ENCODE peak calls at places on chromosomes 11 and 22, in five cellular contexts. Y is HCT116, F is H1, P is HepG2, O is K562. E is an unnamed sample.

GRCh38 chr11:59708537-59708936 is 5.1 kb downstream of the OR10V1 start:
- DNase-seq in Y (no peak), F (no peak), P (no peak), O (no peak), E (no peak)

GRCh38 chr22:44337658-44338004 is 24.9 kb upstream of the SHISAL1 start:
- DNase-seq in Y (no peak), F (no peak), P (no peak), O (peak), E (no peak)

GRCh38 chr11:36729765-36730164 is 131.7 kb upstream of the RAG2 start:
- DNase-seq in Y (no peak), F (no peak), P (no peak), O (no peak), E (no peak)

GRCh38 chr11:73578786-73579185 is 19.1 kb downstream of the FAM168A start:
- DNase-seq in Y (no peak), F (no peak), P (peak), O (no peak), E (peak)

GRCh38 chr22:24566899-24567511 is 11.2 kb downstream of the SNRPD3 start:
- DNase-seq in Y (no peak), F (no peak), P (no peak), O (no peak), E (no peak)

GRCh38 chr22:37623075-37624016 is 14.7 kb downstream of the GGA1 start:
- DNase-seq in Y (no peak), F (peak), P (peak), O (peak), E (no peak)

GRCh38 chr22:17446704-17447103 is 77.4 kb downstream of the CECR2 start:
- DNase-seq in Y (no peak), F (no peak), P (no peak), O (no peak), E (no peak)

GRCh38 chr11:73655686-73656085 is 9.3 kb downstream of the PLEKHB1 start:
- DNase-seq in Y (no peak), F (no peak), P (no peak), O (no peak), E (no peak)

GRCh38 chr11:1226981-1227550 is 4.2 kb downstream of the MUC5B start:
- DNase-seq in Y (no peak), F (peak), P (no peak), O (peak), E (no peak)

GRCh38 chr11:117747892-117748291 is 49.1 kb downstream of the DSCAML1 start:
- DNase-seq in Y (no peak), F (no peak), P (no peak), O (no peak), E (no peak)

GRCh38 chr22:49733631-49734030 is 94.0 kb downstream of the BRD1 start:
- DNase-seq in Y (no peak), F (no peak), P (no peak), O (no peak), E (no peak)

GRCh38 chr11:121067453-121067852 is 33.6 kb upstream of the TECTA start:
- DNase-seq in Y (no peak), F (no peak), P (peak), O (no peak), E (no peak)

GRCh38 chr11:103604310-103604709 is 432.1 kb upstream of the DDI1 start:
- DNase-seq in Y (no peak), F (no peak), P (no peak), O (no peak), E (no peak)

GRCh38 chr11:205221-206001 is 1.8 kb downstream of the BET1L start:
- DNase-seq in Y (no peak), F (peak), P (no peak), O (no peak), E (no peak)

GRCh38 chr11:81267246-81267645 is 1466.4 kb downstream of the FAM181B start:
- DNase-seq in Y (no peak), F (no peak), P (no peak), O (no peak), E (no peak)

GRCh38 chr11:114237321-114238280 is 58.6 kb upstream of the NNMT start:
- DNase-seq in Y (no peak), F (no peak), P (no peak), O (no peak), E (no peak)

GRCh38 chr11:44575288-44575672 is 9.8 kb downstream of the CD82 start:
- DNase-seq in Y (no peak), F (no peak), P (no peak), O (no peak), E (no peak)

GRCh38 chr11:130551388-130551787 is 102.9 kb downstream of the ADAMTS15 start:
- DNase-seq in Y (no peak), F (no peak), P (no peak), O (no peak), E (no peak)

GRCh38 chr11:46247664-46248063 is 29.8 kb upstream of the CREB3L1 start:
- DNase-seq in Y (peak), F (peak), P (peak), O (no peak), E (no peak)

GRCh38 chr11:108584973-108585372 is 8.6 kb downstream of the EXPH5 start:
- DNase-seq in Y (no peak), F (no peak), P (no peak), O (no peak), E (no peak)

GRCh38 chr22:42396621-42397331 is 35.4 kb downstream of the NFAM1 start:
- DNase-seq in Y (peak), F (no peak), P (no peak), O (no peak), E (no peak)

GRCh38 chr11:3796346-3796745 is 1.0 kb downstream of the NUP98 start:
- DNase-seq in Y (no peak), F (no peak), P (no peak), O (no peak), E (no peak)

GRCh38 chr11:116840224-116840745 is 2.9 kb upstream of the APOA1 start:
- DNase-seq in Y (no peak), F (no peak), P (peak), O (peak), E (no peak)

GRCh38 chr22:35314161-35314942 is 14.7 kb downstream of the TOM1 start:
- DNase-seq in Y (no peak), F (no peak), P (no peak), O (no peak), E (no peak)

GRCh38 chr11:120413480-120413879 is 77.3 kb downstream of the ARHGEF12 start:
- DNase-seq in Y (no peak), F (no peak), P (no peak), O (no peak), E (no peak)

GRCh38 chr11:72263363-72263762 is 19.4 kb upstream of the PHOX2A start:
- DNase-seq in Y (no peak), F (no peak), P (no peak), O (peak), E (no peak)

GRCh38 chr11:19697721-19698121 is 14.9 kb upstream of the NAV2 start:
- DNase-seq in Y (no peak), F (no peak), P (no peak), O (no peak), E (no peak)

GRCh38 chr11:128868851-128869671 is 2.0 kb upstream of the KCNJ1 start:
- DNase-seq in Y (no peak), F (no peak), P (no peak), O (no peak), E (no peak)
- TF ChIP-seq SRF in Y (no peak), F (no peak), P (no peak), O (no peak), E (no peak)

GRCh38 chr11:2471048-2471803 is 26.4 kb downstream of the KCNQ1 start:
- DNase-seq in Y (no peak), F (no peak), P (no peak), O (no peak), E (no peak)
- TF ChIP-seq SRF in Y (no peak), F (no peak), P (no peak), O (no peak), E (no peak)

DNA sequence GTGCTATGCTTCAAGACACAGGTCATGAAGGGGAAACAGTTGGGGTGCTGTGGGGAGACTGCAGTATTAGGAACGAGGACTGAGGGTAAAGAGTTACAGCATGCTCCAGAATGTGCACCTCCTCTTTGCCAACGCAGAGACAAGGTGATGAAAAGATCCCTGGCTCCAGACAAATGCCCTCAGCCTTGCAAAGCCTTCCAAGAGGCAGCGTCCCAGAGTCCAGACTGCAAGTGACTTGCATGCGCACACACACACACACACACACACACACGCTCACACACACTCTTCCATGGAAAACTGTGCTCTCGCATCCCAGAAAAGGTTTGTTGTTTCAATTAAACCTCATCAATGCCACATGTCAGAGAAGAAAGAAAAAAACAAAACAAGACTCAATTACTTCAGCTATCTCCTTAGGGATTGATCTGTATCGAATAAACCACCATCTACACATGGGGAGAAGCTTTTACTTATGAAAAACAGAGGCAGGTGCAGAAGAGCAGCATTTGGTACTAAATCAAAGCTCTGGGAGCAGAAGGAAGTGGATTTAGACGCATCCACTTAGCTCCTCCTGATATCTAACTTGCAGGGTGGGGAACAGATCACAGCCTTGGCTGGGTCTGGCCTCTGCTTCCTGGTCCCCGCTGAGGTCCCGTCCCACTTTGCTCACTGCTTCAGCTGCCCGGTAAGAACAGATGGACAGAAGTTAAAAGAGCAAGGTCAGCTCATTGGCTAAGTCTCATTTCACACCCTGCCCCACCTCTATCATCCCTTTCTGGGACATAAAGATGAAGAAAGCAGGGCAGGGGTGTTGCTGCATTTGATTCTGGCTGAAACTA is 249.7 kb upstream of the BLID start:
- DNase-seq in Y (no peak), F (no peak), P (no peak), O (no peak), E (no peak)
- TF ChIP-seq SRF in Y (no peak), F (no peak), P (no peak), O (no peak), E (no peak)

GRCh38 chr11:69791266-69791665 is 16.1 kb upstream of the FGF4 start:
- DNase-seq in Y (no peak), F (no peak), P (no peak), O (no peak), E (no peak)
- TF ChIP-seq SRF in Y (no peak), F (no peak), P (no peak), O (no peak), E (no peak)

DNA sequence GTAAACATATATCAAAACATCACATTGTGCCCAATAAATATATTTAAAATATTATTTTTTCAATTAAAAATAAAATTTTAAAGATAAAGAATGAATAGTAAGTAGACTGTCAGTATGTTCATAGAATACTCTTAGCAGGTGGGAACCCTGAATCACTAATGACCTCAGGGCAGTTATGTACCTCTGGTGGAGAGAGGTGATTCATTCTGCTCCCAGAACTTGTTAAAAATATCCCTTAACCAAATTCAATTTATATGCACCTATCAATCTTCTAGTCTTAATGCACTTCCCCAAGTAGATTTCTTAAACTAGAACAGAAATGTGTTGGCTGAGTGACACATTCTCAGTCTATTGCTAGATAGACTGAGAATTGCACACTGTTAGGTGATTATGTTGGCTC is 183.9 kb upstream of the SYN3 start:
- DNase-seq in Y (no peak), F (no peak), P (no peak), O (no peak), E (no peak)
- TF ChIP-seq SRF in Y (no peak), F (no peak), P (no peak), O (no peak), E (no peak)

GRCh38 chr11:106449756-106450155 is 372.3 kb downstream of the AASDHPPT start:
- DNase-seq in Y (no peak), F (no peak), P (peak), O (no peak), E (no peak)
- TF ChIP-seq SRF in Y (no peak), F (no peak), P (no peak), O (no peak), E (no peak)

DNA sequence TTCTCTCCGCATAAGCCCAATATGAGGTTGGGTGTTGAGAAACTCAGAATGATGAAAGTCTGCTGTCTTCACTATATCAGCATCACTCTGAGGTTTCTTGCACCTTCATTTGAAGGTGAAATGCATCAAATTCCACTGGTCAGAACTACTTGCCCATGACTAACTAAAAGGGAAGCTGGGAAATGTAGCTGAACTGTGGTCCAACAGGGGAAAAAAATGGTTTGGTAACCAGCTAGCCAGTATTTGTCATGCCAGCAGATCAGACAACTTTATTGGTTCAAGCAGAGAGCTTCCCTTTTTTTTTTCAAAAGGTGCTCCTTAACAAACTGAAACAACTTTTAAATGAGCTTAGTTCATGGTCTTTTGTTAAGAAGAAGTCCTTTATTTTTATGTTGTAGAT is 14.2 kb upstream of the PIK3C2A start:
- DNase-seq in Y (no peak), F (no peak), P (no peak), O (no peak), E (no peak)
- TF ChIP-seq SRF in Y (no peak), F (no peak), P (no peak), O (no peak), E (no peak)

GRCh38 chr11:65262775-65263174 is 1.0 kb downstream of the POLA2 start:
- DNase-seq in Y (no peak), F (no peak), P (no peak), O (peak), E (no peak)
- TF ChIP-seq SRF in Y (no peak), F (no peak), P (no peak), O (no peak), E (no peak)

E was measured in GM12878.